ENCODE peak calls at places on chromosomes 6 and 20, in five cellular contexts. K is mesenchymal stem cell, I is adipocyte, U is prostate gland, D is right cardiac atrium. L is an unnamed sample. For H3K4me1, the result is how much of the 10 kb centered on the place peaks cover.

GRCh38 chr6:27814665-27815424 is 97.4 kb downstream of the OR2B2 start:
- DNase-seq in K (peak), I (peak), U (peak), D (peak), L (peak)

GRCh38 chr6:55014321-55015088 is 159.8 kb upstream of the HCRTR2 start:
- DNase-seq in K (no peak), I (peak), U (no peak), D (no peak), L (no peak)

GRCh38 chr6:133707456-133707855 is 181.5 kb upstream of the TCF21 start:
- DNase-seq in K (peak), I (peak), U (no peak), D (no peak), L (no peak)

GRCh38 chr20:62911701-62912280 is 14.5 kb downstream of the DIDO1 start:
- DNase-seq in K (no peak), I (no peak), U (no peak), D (no peak), L (no peak)

GRCh38 chr6:6586671-6587526 is 1.6 kb upstream of the LY86 start:
- DNase-seq in K (no peak), I (no peak), U (no peak), D (no peak), L (no peak)

GRCh38 chr6:13992417-13993055 is 67.8 kb downstream of the RNF182 start:
- DNase-seq in K (peak), I (peak), U (no peak), D (no peak), L (no peak)

GRCh38 chr6:12886961-12887775 is 170.6 kb downstream of the PHACTR1 start:
- DNase-seq in K (no peak), I (no peak), U (peak), D (no peak), L (peak)

GRCh38 chr6:50270427-50270826 is 220.7 kb upstream of the DEFB112 start:
- DNase-seq in K (no peak), I (no peak), U (no peak), D (no peak), L (no peak)

GRCh38 chr6:42078391-42078790 is 28.1 kb downstream of the TAF8 start:
- DNase-seq in K (no peak), I (no peak), U (no peak), D (no peak), L (no peak)

GRCh38 chr6:116881236-116881635 is 4.2 kb downstream of the RFX6 start:
- DNase-seq in K (no peak), I (peak), U (no peak), D (no peak), L (no peak)

GRCh38 chr20:11165789-11166188 is 492.0 kb upstream of the JAG1 start:
- DNase-seq in K (no peak), I (no peak), U (no peak), D (no peak), L (no peak)

GRCh38 chr6:129872591-129872990 is 11.5 kb upstream of the TMEM244 start:
- DNase-seq in K (no peak), I (no peak), U (no peak), D (no peak), L (no peak)

GRCh38 chr6:32692019-32692418 is 25.6 kb upstream of the HLA-DQB1 start:
- DNase-seq in K (no peak), I (no peak), U (peak), D (peak), L (peak)

GRCh38 chr20:63706027-63706695 is 1.6 kb downstream of the ARFRP1 start:
- DNase-seq in K (no peak), I (no peak), U (no peak), D (no peak), L (no peak)

GRCh38 chr6:75581231-75581630 is 20.4 kb upstream of the SENP6 start:
- DNase-seq in K (no peak), I (no peak), U (no peak), D (no peak), L (no peak)

GRCh38 chr6:41524634-41525011 is 21.6 kb upstream of the FOXP4 start:
- DNase-seq in K (no peak), I (no peak), U (no peak), D (no peak), L (no peak)

GRCh38 chr20:32481311-32482103 is 103.6 kb downstream of the NOL4L start:
- DNase-seq in K (peak), I (peak), U (no peak), D (no peak), L (no peak)

GRCh38 chr20:32478576-32478975 is 106.6 kb downstream of the NOL4L start:
- DNase-seq in K (no peak), I (no peak), U (no peak), D (no peak), L (no peak)

GRCh38 chr20:32479012-32479411 is 106.1 kb downstream of the NOL4L start:
- DNase-seq in K (no peak), I (no peak), U (no peak), D (no peak), L (no peak)

GRCh38 chr20:32480361-32481199 is 104.6 kb downstream of the NOL4L start:
- DNase-seq in K (peak), I (no peak), U (no peak), D (no peak), L (peak)

GRCh38 chr20:32479697-32480140 is 105.4 kb downstream of the NOL4L start:
- DNase-seq in K (no peak), I (no peak), U (no peak), D (no peak), L (no peak)
- H3K4me1 ChIP-seq in K (half or more), I (under half), U (under half), D (under half), L (half or more)

GRCh38 chr20:44885392-44886275 is at the start of gene YWHAB:
- DNase-seq in K (peak), I (peak), U (peak), D (peak), L (peak)
- H3K4me1 ChIP-seq in K (under half), I (half or more), U (under half), D (under half), L (under half)

GRCh38 chr20:1386323-1386722 is 6.5 kb downstream of the FKBP1A start:
- DNase-seq in K (no peak), I (no peak), U (no peak), D (no peak), L (no peak)
- H3K4me1 ChIP-seq in K (under half), I (half or more), U (under half), D (under half), L (half or more)

GRCh38 chr6:56758120-56758519 is 115.4 kb upstream of the DST start:
- DNase-seq in K (no peak), I (peak), U (no peak), D (no peak), L (peak)
- H3K4me1 ChIP-seq in K (under half), I (under half), U (under half), D (under half), L (under half)

GRCh38 chr6:106639812-106640211 is 10.4 kb downstream of the QRSL1 start:
- DNase-seq in K (no peak), I (no peak), U (no peak), D (no peak), L (no peak)

GRCh38 chr6:106648651-106649308 is 19.4 kb downstream of the QRSL1 start:
- DNase-seq in K (no peak), I (no peak), U (no peak), D (no peak), L (no peak)

GRCh38 chr6:106642476-106642875 is 13.1 kb downstream of the QRSL1 start:
- DNase-seq in K (no peak), I (peak), U (no peak), D (no peak), L (no peak)

GRCh38 chr6:106637718-106638341 is 8.5 kb downstream of the QRSL1 start:
- DNase-seq in K (no peak), I (no peak), U (no peak), D (no peak), L (no peak)

DNA sequence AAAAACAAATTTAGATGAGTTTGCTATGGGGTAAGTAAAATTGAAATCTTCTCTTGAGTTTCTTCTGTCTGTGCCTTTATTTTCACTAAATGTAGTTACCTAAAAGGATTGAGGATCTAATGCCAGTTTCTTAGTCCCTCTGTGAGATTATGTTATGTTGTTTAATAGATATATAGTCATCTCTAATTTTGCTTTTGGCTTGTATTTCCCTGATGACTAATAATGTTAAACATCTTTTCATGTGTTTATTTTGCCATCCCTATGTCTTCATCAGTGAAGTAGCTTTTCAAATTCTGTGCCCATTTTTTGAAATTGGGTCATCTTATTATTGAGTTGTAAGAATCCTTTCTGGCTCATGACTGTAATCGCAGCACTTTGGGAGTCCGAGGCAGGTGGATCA is 13.7 kb downstream of the QRSL1 start:
- DNase-seq in K (no peak), I (peak), U (no peak), D (no peak), L (no peak)
- H3K4me1 ChIP-seq in K (under half), I (under half), U (under half), D (under half), L (under half)